ENCODE peak calls at places on chromosomes 11 and 22, in ten cellular contexts. E is AG04450, U is thoracic aorta, O is stomach, N is body of pancreas, D is HAP-1, C is GM23248, Z is cardiac muscle cell, I is ascending aorta, K is WERI-Rb-1. G is an unnamed sample.
A peak's percentile ranks its signal among the peaks of the same experiment; 100 is the strongest.

GRCh38 chr11:122275513-122275912 is 159.5 kb upstream of the BLID start:
- DNase-seq in K (no peak), C (peak; percentile 58), I (no peak), E (no peak), U (no peak), N (no peak), D (no peak), O (no peak), Z (no peak), G (no peak)

GRCh38 chr11:110355011-110355744 is 58.8 kb upstream of the RDX start:
- DNase-seq in C (no peak), I (no peak), K (peak; percentile 50), Z (no peak), E (no peak), D (peak; percentile 85), O (no peak), N (no peak), U (no peak), G (no peak)

GRCh38 chr11:79042824-79043223 is 398.0 kb downstream of the TENM4 start:
- DNase-seq in D (no peak), N (no peak), O (no peak), I (no peak), E (no peak), K (no peak), C (no peak), Z (no peak), U (no peak), G (no peak)

GRCh38 chr11:10785146-10785474 is 23.6 kb downstream of the EIF4G2 start:
- DNase-seq in D (no peak), N (no peak), O (no peak), K (no peak), Z (no peak), I (no peak), C (no peak), E (no peak), U (no peak), G (no peak)

GRCh38 chr11:105609832-105610781 is at the start of gene GRIA4:
- DNase-seq in C (peak; percentile 65), Z (peak; percentile 65), U (no peak), I (peak; percentile 8), D (no peak), N (no peak), O (peak; percentile 27), E (peak; percentile 16), K (peak; percentile 64), G (no peak)

GRCh38 chr11:79274636-79275315 is 166.1 kb downstream of the TENM4 start:
- DNase-seq in I (no peak), Z (peak; percentile 47), E (peak; percentile 52), C (peak; percentile 49), O (no peak), D (no peak), U (no peak), N (no peak), K (no peak), G (no peak)

GRCh38 chr11:6629573-6629891 is 10.3 kb upstream of the TPP1 start:
- DNase-seq in N (no peak), I (no peak), E (no peak), O (no peak), Z (no peak), U (no peak), D (no peak), C (no peak), K (no peak), G (no peak)

GRCh38 chr22:42720263-42721044 is at the start of gene A4GALT:
- DNase-seq in E (no peak), O (no peak), D (no peak), Z (peak; percentile 20), K (no peak), U (no peak), C (peak; percentile 55), I (no peak), N (no peak), G (peak; percentile 8)

GRCh38 chr22:50476819-50477344 is 2.0 kb upstream of the SBF1 start:
- DNase-seq in N (no peak), U (no peak), Z (no peak), O (no peak), E (no peak), C (no peak), K (no peak), I (no peak), D (no peak), G (no peak)

GRCh38 chr11:35675901-35676610 is 13.5 kb downstream of the TRIM44 start:
- DNase-seq in Z (peak; percentile 38), D (no peak), K (no peak), N (no peak), U (no peak), O (no peak), C (no peak), E (no peak), I (no peak), G (no peak)

GRCh38 chr11:44726278-44727113 is at the start of gene TSPAN18:
- DNase-seq in I (no peak), N (no peak), D (no peak), E (no peak), U (no peak), C (peak; percentile 32), O (no peak), Z (no peak), K (peak; percentile 60), G (peak; percentile 34)

GRCh38 chr11:31240340-31240904 is 129.1 kb downstream of the DCDC1 start:
- DNase-seq in E (peak; percentile 1), Z (peak; percentile 72), K (peak; percentile 48), C (peak; percentile 39), O (no peak), I (no peak), U (no peak), D (peak; percentile 60), N (peak; percentile 18), G (peak; percentile 22)

GRCh38 chr11:127925430-127925829 is 661.9 kb downstream of the ETS1 start:
- DNase-seq in N (no peak), E (no peak), C (peak; percentile 63), Z (peak; percentile 21), D (no peak), K (no peak), O (no peak), I (no peak), U (no peak), G (no peak)

GRCh38 chr11:30128269-30128932 is 102.4 kb upstream of the FSHB start:
- DNase-seq in E (peak; percentile 8), I (no peak), K (no peak), U (no peak), O (no peak), C (peak; percentile 80), D (peak; percentile 36), Z (peak; percentile 63), N (no peak), G (no peak)

DNA sequence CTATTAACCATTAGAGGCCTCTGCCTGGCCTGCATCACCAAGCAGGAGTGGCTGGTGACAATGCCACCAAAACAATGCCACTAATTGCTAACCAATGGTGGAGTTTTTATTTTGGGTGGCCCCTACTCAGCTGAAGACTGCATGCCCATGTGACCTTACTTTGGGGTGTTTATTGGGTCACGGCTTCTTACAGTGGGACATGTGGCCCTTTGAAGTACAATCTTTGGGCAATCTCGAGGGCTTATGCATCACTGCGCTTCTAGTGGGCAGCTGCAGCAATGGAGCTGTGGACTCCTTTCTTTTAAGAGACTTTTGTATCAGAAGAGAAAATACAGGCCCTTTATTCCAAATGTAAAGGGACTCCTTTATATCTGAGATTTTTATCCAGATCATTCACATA is 85.7 kb downstream of the IGLL5 start:
- DNase-seq in U (no peak), O (no peak), I (no peak), N (no peak), K (no peak), E (no peak), D (no peak), C (no peak), Z (no peak), G (no peak)
- H3K27me3 ChIP-seq in U (no peaks in the 10 kb centered on the region), O (no peaks in the 10 kb centered on the region), I (no peaks in the 10 kb centered on the region), N (no peaks in the 10 kb centered on the region), K (no peaks in the 10 kb centered on the region), E (no peaks in the 10 kb centered on the region), D (no peaks in the 10 kb centered on the region), C (peaks cover 5% of the 10 kb centered on the region), Z (no peaks in the 10 kb centered on the region), G (peaks cover under 1% of the 10 kb centered on the region)

DNA sequence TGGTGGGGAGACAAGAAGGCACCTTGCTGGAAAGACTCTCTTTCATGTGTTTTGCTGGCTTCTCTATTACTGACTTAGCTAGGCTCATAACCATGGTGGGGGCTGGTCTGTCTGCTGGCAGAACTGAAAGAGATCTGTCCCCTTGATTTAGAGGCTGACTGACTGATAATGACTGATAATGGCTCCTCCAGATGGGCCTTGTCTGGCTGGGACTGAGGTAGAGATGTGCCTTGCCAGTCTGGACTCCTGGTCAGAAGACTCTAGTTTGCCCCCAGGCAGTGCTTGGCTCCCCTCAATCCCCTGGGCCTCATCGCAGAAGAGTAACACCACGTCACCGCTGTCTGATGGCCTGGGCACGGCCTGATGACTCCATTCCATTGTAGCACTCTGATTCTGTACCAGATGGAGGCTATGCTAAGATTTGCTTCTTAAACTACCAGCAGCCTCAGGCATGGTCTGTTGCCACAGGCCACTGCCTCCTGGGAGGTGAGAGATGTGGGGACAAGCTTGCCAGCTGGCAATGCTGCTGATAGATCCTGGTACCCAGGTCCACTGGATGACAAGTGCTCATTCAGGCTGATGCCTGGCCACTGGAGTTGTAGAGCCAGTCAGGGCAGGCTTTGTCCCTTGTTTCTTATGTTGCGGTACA is 19.1 kb downstream of the CYB5R2 start:
- DNase-seq in D (no peak), Z (no peak), U (no peak), K (no peak), E (no peak), I (no peak), O (no peak), N (no peak), C (no peak), G (no peak)
- H3K4me3 ChIP-seq in D (no peak overlapping the region), Z (no peak overlapping the region), U (no peak overlapping the region), K (no peak overlapping the region), E (no peak overlapping the region), I (no peak overlapping the region), O (no peak overlapping the region), N (no peak overlapping the region), C (no peak overlapping the region), G (no peak overlapping the region)

GRCh38 chr22:48438791-48439559 is 1388.7 kb downstream of the BRD1 start:
- DNase-seq in D (no peak), O (no peak), N (no peak), E (no peak), K (no peak), U (no peak), C (peak; percentile 34), I (no peak), Z (no peak), G (no peak)
- H3K9me3 ChIP-seq in D (no peaks in the 10 kb centered on the region), O (no peaks in the 10 kb centered on the region), N (no peaks in the 10 kb centered on the region), E (peaks cover 83% of the 10 kb centered on the region), K (no peaks in the 10 kb centered on the region), U (no peaks in the 10 kb centered on the region), C (no peaks in the 10 kb centered on the region), I (no peaks in the 10 kb centered on the region), Z (no peaks in the 10 kb centered on the region), G (no peaks in the 10 kb centered on the region)

DNA sequence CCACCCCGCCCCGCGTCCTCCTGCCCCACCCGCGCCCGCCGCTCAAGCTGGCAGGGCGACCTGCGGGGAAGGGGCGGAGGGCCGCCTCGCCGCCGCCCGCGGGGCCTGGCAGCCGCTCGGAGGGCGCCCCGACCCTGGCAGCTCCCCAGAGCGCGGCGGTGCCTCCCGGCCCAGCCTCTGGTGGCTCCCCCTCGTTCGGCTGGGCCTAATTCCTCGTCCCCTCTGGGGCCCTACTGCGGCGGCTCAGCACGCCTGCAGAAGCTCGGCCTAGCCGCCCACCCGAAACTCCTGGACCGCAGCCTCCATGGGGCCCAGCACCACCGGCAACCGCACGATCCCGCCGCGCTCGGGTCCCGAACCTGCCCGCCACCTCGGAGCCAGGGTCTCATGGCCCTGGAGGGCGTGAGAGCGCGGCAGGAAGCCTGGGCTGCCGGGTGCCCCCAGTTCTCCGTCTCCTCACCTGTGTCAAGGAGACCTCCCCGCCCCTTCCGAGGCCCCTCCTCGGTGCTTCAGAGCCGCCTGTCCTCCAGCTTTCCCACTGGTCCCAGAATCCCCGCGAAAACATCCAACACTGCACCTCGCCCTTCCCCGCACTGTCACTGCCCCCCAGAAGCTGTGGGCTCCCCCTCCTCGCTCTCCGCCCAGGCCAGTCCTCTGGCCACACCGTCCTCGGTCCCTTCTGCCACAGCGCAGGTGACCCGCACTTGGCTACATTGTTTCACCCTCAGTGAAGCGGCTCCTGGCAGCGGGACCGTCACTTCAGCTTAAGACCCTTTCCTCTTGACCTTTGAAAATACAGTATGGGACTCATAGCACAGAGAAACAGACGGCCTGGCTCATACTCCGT is 613 bp upstream of the GSC2 start:
- DNase-seq in U (no peak), K (no peak), Z (no peak), D (no peak), I (no peak), E (no peak), N (no peak), O (no peak), C (no peak), G (no peak)
- H3K27me3 ChIP-seq in U (peaks cover 11% of the 10 kb centered on the region), K (peaks cover 53% of the 10 kb centered on the region), Z (peaks cover 96% of the 10 kb centered on the region), D (peaks cover 32% of the 10 kb centered on the region), I (peaks cover 17% of the 10 kb centered on the region), E (peaks cover 59% of the 10 kb centered on the region), N (no peaks in the 10 kb centered on the region), O (peaks cover 53% of the 10 kb centered on the region), C (peaks cover 48% of the 10 kb centered on the region), G (no peaks in the 10 kb centered on the region)